ENCODE peak calls at places on chromosomes 12 and 14, in eight cellular contexts. M is A549, Q is IMR-90, K is endothelial cell of umbilical vein, I is body of pancreas, V is fibroblast of lung, F is lung, Z is tibial artery. L is an unnamed sample.

GRCh38 chr12:112855375-112855774 is 51.4 kb upstream of the OAS1 start:
- DNase-seq in F (no peak), Z (no peak), Q (no peak), I (no peak), K (no peak), M (peak), V (no peak), L (no peak)

GRCh38 chr14:100056964-100057817 is 8.0 kb upstream of the EVL start:
- DNase-seq in M (peak), K (peak), V (no peak), I (no peak), Q (peak), F (no peak), Z (no peak), L (no peak)

GRCh38 chr12:112839386-112839972 is 47.9 kb downstream of the RPH3A start:
- DNase-seq in F (no peak), M (peak), K (peak), V (peak), Q (peak), I (no peak), Z (no peak), L (no peak)

GRCh38 chr14:89330236-89331002 is 86.6 kb downstream of the FOXN3 start:
- DNase-seq in K (no peak), M (no peak), Q (peak), F (peak), I (no peak), Z (peak), V (peak), L (peak)

GRCh38 chr14:78127233-78127632 is 42.9 kb upstream of the NRXN3 start:
- DNase-seq in Z (no peak), Q (no peak), K (no peak), I (no peak), F (no peak), M (no peak), V (no peak), L (no peak)

GRCh38 chr12:110199360-110200123 is 75.4 kb downstream of the IFT81 start:
- DNase-seq in Q (peak), M (peak), Z (no peak), K (peak), V (peak), F (no peak), I (no peak), L (no peak)

GRCh38 chr12:70798016-70798768 is 122.3 kb downstream of the PTPRR start:
- DNase-seq in Z (no peak), V (no peak), K (no peak), M (no peak), Q (no peak), F (no peak), I (no peak), L (no peak)

GRCh38 chr12:49968431-49968830 is 4.3 kb upstream of the AQP6 start:
- DNase-seq in M (no peak), Z (peak), Q (no peak), K (no peak), I (no peak), V (no peak), F (no peak), L (no peak)

GRCh38 chr14:90692061-90692460 is 124.2 kb downstream of the TTC7B start:
- DNase-seq in M (no peak), F (no peak), I (no peak), Q (peak), V (no peak), Z (no peak), K (no peak), L (no peak)

GRCh38 chr14:92323031-92323915 is at the start of gene SLC24A4:
- DNase-seq in F (no peak), Q (no peak), Z (no peak), M (peak), V (peak), K (no peak), I (no peak), L (no peak)

GRCh38 chr12:33614630-33615029 is 175.0 kb upstream of the SYT10 start:
- DNase-seq in Z (no peak), I (no peak), Q (no peak), K (no peak), M (no peak), F (no peak), V (no peak), L (no peak)

GRCh38 chr12:113244015-113244983 is 23.0 kb downstream of the TPCN1 start:
- DNase-seq in K (peak), V (no peak), Q (no peak), F (peak), I (peak), M (no peak), Z (peak), L (peak)

GRCh38 chr12:93098077-93098476 is 169.0 kb upstream of the EEA1 start:
- DNase-seq in V (no peak), Q (peak), M (peak), K (peak), Z (no peak), F (peak), I (peak), L (peak)

GRCh38 chr14:76929927-76930326 is 98.6 kb downstream of the IRF2BPL start:
- DNase-seq in Z (no peak), K (no peak), M (no peak), I (no peak), F (no peak), Q (no peak), V (no peak), L (no peak)

GRCh38 chr14:84250863-84251262 is 1279.1 kb upstream of the FLRT2 start:
- DNase-seq in M (no peak), V (no peak), F (no peak), K (peak), Z (no peak), I (no peak), Q (no peak), L (no peak)

GRCh38 chr14:70808023-70808401 is 1.3 kb downstream of the MAP3K9 start:
- DNase-seq in Q (no peak), I (peak), Z (no peak), K (no peak), M (peak), F (peak), V (peak), L (no peak)

GRCh38 chr12:49763006-49763591 is 21.7 kb downstream of the TMBIM6 start:
- DNase-seq in V (peak), F (peak), M (peak), I (peak), K (peak), Q (peak), Z (peak), L (peak)

GRCh38 chr12:52687527-52688385 is 7.5 kb upstream of the KRT1 start:
- DNase-seq in F (no peak), V (no peak), M (peak), K (no peak), Q (no peak), Z (no peak), I (no peak), L (no peak)

GRCh38 chr12:131222271-131223139 is 268.8 kb downstream of the ADGRD1 start:
- DNase-seq in F (no peak), Q (no peak), Z (peak), V (no peak), M (no peak), I (no peak), K (no peak), L (no peak)

GRCh38 chr12:67447180-67447579 is 178.0 kb downstream of the CAND1 start:
- DNase-seq in K (no peak), Z (no peak), V (no peak), M (no peak), I (no peak), F (no peak), Q (no peak), L (no peak)

GRCh38 chr14:102848830-102849521 is 71.7 kb downstream of the TRAF3 start:
- DNase-seq in M (no peak), Z (no peak), V (no peak), K (no peak), I (no peak), F (no peak), Q (no peak), L (no peak)

GRCh38 chr12:49536526-49537195 is 2.2 kb upstream of the KCNH3 start:
- DNase-seq in K (no peak), Z (no peak), M (no peak), V (no peak), F (no peak), Q (no peak), I (no peak), L (no peak)

GRCh38 chr12:21773263-21773741 is 1.2 kb downstream of the KCNJ8 start:
- DNase-seq in V (peak), I (peak), F (peak), Z (peak), M (peak), K (no peak), Q (peak), L (peak)

GRCh38 chr12:18239561-18239960 is 21.8 kb upstream of the PIK3C2G start:
- DNase-seq in Q (no peak), K (no peak), M (no peak), Z (no peak), I (no peak), V (peak), F (no peak), L (no peak)

GRCh38 chr14:75619598-75619997 is 41.1 kb downstream of the ERG28 start:
- DNase-seq in K (no peak), Z (no peak), Q (no peak), F (no peak), I (no peak), M (no peak), V (no peak), L (no peak)

GRCh38 chr14:104895207-104895785 is 29.4 kb upstream of the PLD4 start:
- DNase-seq in F (peak), M (no peak), I (peak), Z (no peak), Q (no peak), V (no peak), K (no peak), L (no peak)

GRCh38 chr14:92567173-92567725 is 53.7 kb downstream of the RIN3 start:
- DNase-seq in I (no peak), Z (no peak), F (no peak), Q (no peak), V (no peak), M (no peak), K (no peak), L (no peak)

GRCh38 chr12:113697646-113698504 is 226.2 kb upstream of the LHX5 start:
- DNase-seq in Z (no peak), F (no peak), K (no peak), Q (no peak), I (no peak), M (no peak), V (no peak), L (no peak)

GRCh38 chr14:101527987-101528386 is 33.3 kb upstream of the DIO3 start:
- DNase-seq in K (no peak), I (no peak), Q (no peak), V (no peak), M (no peak), Z (no peak), F (no peak), L (no peak)

GRCh38 chr14:96626916-96627315 is 124.7 kb downstream of the PAPOLA start:
- DNase-seq in I (no peak), M (no peak), F (no peak), V (no peak), K (no peak), Z (peak), Q (no peak), L (no peak)

GRCh38 chr12:53044896-53045571 is 4.8 kb upstream of the TNS2 start:
- DNase-seq in Z (peak), I (peak), F (no peak), K (no peak), Q (no peak), V (no peak), M (no peak), L (peak)

DNA sequence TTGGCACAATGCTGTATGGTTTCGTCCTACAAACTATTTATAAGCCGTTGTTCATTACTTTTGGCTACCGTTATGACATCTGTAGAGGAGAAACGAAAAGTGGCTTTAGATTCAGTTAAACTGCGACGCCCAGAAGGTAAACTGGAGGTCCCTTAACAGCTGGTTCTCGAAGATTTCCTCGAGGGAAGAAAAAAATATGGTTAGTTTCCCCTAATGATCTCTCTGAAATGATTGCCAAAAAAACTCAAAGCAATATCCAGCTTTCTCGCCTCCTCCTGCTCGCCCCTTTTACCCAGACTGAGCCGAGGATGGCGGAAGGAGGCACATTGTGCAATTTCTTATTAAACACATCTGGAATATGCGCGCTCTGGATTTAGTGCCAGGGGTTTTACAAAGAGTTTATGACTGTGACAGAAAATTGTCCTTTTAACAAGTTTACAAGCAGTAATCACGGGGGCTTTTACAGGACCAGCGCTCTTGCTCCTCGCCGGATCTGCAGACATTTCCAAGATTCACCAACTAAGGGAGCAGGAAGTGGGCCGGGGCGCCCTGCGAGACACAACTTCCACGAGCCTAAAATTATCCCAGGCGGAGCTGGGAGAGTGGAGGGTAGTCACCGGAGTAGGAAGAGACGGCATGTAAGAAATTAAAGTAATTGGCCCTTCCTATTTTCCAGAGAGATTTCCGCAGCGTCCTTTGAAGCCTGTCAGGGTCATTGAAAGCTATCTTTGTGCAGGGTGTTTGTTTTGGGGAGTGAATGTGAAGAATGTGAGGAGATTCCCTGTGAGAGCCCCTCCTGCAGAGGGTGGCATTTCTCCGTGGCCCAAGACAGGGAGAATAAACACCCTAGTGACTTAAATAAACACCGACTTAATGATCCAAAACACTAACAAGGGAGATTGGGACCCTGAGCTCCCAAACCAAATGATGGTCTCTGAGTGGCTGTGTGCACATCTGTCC is 5.6 kb downstream of the SIX1 start:
- DNase-seq in I (no peak), K (no peak), M (no peak), Q (peak), V (no peak), F (no peak), Z (no peak), L (peak)
- H3K4me3 ChIP-seq in I (no peak), K (no peak), M (no peak), Q (no peak), V (no peak), F (no peak), Z (peak), L (peak)

DNA sequence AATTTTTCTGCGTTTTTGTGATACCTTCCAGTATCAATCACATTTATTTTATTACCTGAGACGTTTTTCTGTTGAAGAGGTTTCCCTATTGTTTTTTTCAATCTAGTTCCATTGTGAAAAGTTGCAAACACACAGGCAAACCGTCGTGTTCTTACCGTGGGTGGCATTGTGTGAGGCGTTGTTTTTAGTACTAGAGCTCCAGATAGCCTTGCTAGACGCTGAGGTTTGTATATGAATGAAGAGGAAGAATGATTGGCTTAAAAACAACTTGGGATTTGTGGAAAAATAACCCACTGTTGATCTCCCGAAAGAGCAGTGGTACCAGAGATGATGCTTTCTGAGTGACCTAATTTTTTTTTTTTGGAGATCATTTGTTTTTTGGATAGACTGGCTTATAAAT is 1.0 kb downstream of the SOCS4 start:
- DNase-seq in F (no peak), Z (no peak), V (no peak), K (peak), Q (peak), I (no peak), M (no peak), L (no peak)
- H3K27ac ChIP-seq in F (no peak), Z (no peak), V (peak), K (peak), Q (no peak), I (no peak), M (peak), L (no peak)

GRCh38 chr14:73851567-73852382 is at the start of gene PTGR2:
- DNase-seq in K (peak), M (peak), V (peak), F (peak), Z (peak), Q (peak), I (peak), L (peak)
- TF ChIP-seq CTCF in K (no peak), M (no peak), V (no peak), F (no peak), Z (no peak), Q (peak), I (peak), L (no peak)

DNA sequence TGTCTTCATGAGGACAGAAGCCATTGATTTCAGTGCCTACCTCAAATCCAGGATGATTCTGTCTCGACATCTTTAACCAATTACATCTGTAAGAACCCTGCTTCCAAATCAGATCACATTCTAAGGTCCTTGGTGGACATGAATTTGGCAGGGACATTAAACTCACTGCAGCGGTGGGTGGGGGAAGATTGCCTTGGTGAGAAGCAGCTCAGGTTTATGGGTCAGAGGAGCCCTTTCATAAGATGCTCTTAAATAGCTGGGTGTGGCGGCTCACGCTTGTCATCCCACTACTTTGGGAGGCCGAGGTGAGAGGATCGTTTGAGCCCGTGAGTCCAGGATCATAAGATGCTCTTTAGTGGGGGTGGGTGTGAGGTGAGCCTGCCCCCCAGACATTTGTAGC is 42.9 kb downstream of the ELK3 start:
- DNase-seq in F (no peak), V (peak), Z (no peak), K (no peak), I (no peak), M (no peak), Q (no peak), L (no peak)
- H3K4me3 ChIP-seq in F (no peak), V (no peak), Z (no peak), K (no peak), I (no peak), M (no peak), Q (no peak), L (peak)

GRCh38 chr12:14955876-14956811 is 5.3 kb downstream of the ARHGDIB start:
- DNase-seq in K (no peak), M (no peak), V (no peak), Z (no peak), F (no peak), Q (no peak), I (no peak), L (no peak)
- H3K27ac ChIP-seq in K (no peak), M (no peak), V (no peak), Z (peak), F (peak), Q (no peak), I (no peak), L (peak)

GRCh38 chr12:132754555-132754954 is 7.1 kb downstream of the ANKLE2 start:
- DNase-seq in Q (no peak), F (no peak), Z (no peak), M (peak), K (no peak), I (no peak), V (no peak), L (no peak)
- TF ChIP-seq CTCF in Q (no peak), F (no peak), Z (no peak), M (no peak), K (no peak), I (no peak), V (no peak), L (no peak)

GRCh38 chr14:72774894-72775620 is 118.8 kb downstream of the DPF3 start:
- DNase-seq in K (no peak), I (no peak), M (no peak), V (no peak), F (peak), Q (no peak), Z (no peak), L (no peak)
- H3K4me3 ChIP-seq in K (no peak), I (no peak), M (no peak), V (no peak), F (no peak), Q (no peak), Z (no peak), L (no peak)

GRCh38 chr12:89345376-89345775 is 6.9 kb downstream of the DUSP6 start:
- DNase-seq in Z (no peak), Q (no peak), V (no peak), I (no peak), F (no peak), M (no peak), K (no peak), L (no peak)
- H3K27ac ChIP-seq in Z (no peak), Q (no peak), V (no peak), I (peak), F (peak), M (no peak), K (peak), L (peak)

L was measured in gastrocnemius medialis.